ENCODE peak calls at places on chromosomes 4 and X, in four cellular contexts. A is pancreas, E is neural crest cell, R is Right ventricle myocardium superior. U is an unnamed sample.
A peak's percentile ranks its signal among the peaks of the same experiment; 100 is the strongest.

GRCh38 chr4:1578968-1579833 is 104.9 kb downstream of the FAM53A start:
- DNase-seq in A (peak; percentile 53), R (peak; percentile 92), E (peak; percentile 47), U (peak; percentile 91)

GRCh38 chrX:48910926-48911406 is 480 bp downstream of the SLC35A2 start:
- DNase-seq in A (no peak), R (no peak), E (no peak), U (no peak)

GRCh38 chr4:156677136-156677535 is 294.5 kb downstream of the PDGFC start:
- DNase-seq in R (no peak), E (no peak), A (peak; percentile 9), U (no peak)

GRCh38 chr4:3415471-3416141 is 26.2 kb upstream of the HGFAC start:
- DNase-seq in R (no peak), E (no peak), A (no peak), U (peak; percentile 37)

GRCh38 chr4:125368684-125369083 is 53.9 kb downstream of the FAT4 start:
- DNase-seq in E (no peak), A (no peak), R (no peak), U (no peak)

GRCh38 chrX:19904778-19905367 is 17.5 kb upstream of the SH3KBP1 start:
- DNase-seq in R (peak; percentile 43), E (no peak), A (peak; percentile 28), U (no peak)

GRCh38 chrX:143437439-143437838 is 79.8 kb downstream of the SPANXN3 start:
- DNase-seq in A (no peak), R (no peak), E (no peak), U (no peak)

GRCh38 chrX:40105016-40105790 is 7.4 kb upstream of the BCOR start:
- DNase-seq in A (peak; percentile 45), E (no peak), R (peak; percentile 64), U (peak; percentile 61)

GRCh38 chr4:83599183-83599582 is 63.3 kb downstream of the GPAT3 start:
- DNase-seq in E (no peak), R (no peak), A (no peak), U (no peak)

GRCh38 chr4:117334451-117335188 is 249.2 kb upstream of the TRAM1L1 start:
- DNase-seq in R (no peak), E (no peak), A (no peak), U (no peak)

U was measured in lower lobe of right lung.